ENCODE peak calls at places on chromosomes 7 and 10, in five cellular contexts. U is T-helper 2 cell, W is NCI-H1436, H is NCI-H2029, L is T-helper 9 cell. P is an unnamed sample.
A peak's percentile ranks its signal among the peaks of the same experiment; 100 is the strongest.

GRCh38 chr10:4333474-4333894 is 492.5 kb upstream of the AKR1E2 start:
- DNase-seq in U (no peak), W (no peak), H (no peak), L (no peak), P (no peak)

GRCh38 chr7:128728608-128729007 is 10.6 kb upstream of the CALU start:
- DNase-seq in U (no peak), W (no peak), H (no peak), L (no peak), P (no peak)

GRCh38 chr10:86706977-86707376 is 38.7 kb downstream of the LDB3 start:
- DNase-seq in U (no peak), W (no peak), H (no peak), L (no peak), P (no peak)

GRCh38 chr7:71637578-71637977 is 505.6 kb downstream of the GALNT17 start:
- DNase-seq in U (no peak), W (no peak), H (no peak), L (no peak), P (no peak)

GRCh38 chr10:132140167-132140925 is 46.4 kb upstream of the DPYSL4 start:
- DNase-seq in U (no peak), W (no peak), H (no peak), L (no peak), P (peak; percentile 9)

GRCh38 chr10:110209399-110209925 is 2.1 kb downstream of the MXI1 start:
- DNase-seq in U (peak; percentile 75), W (peak; percentile 55), H (no peak), L (peak; percentile 64), P (peak; percentile 64)

GRCh38 chr7:156816943-156817572 is 75.9 kb downstream of the LMBR1 start:
- DNase-seq in U (no peak), W (no peak), H (no peak), L (no peak), P (no peak)

GRCh38 chr10:80501381-80501912 is 36.3 kb upstream of the SH2D4B start:
- DNase-seq in U (no peak), W (no peak), H (no peak), L (no peak), P (no peak)

GRCh38 chr7:151844080-151844827 is 32.7 kb downstream of the PRKAG2 start:
- DNase-seq in U (no peak), W (no peak), H (no peak), L (no peak), P (no peak)

GRCh38 chr7:1059200-1060091 is 15.1 kb downstream of the GPR146 start:
- DNase-seq in U (no peak), W (no peak), H (no peak), L (no peak), P (no peak)

GRCh38 chr7:105849122-105849855 is 27.1 kb downstream of the ATXN7L1 start:
- DNase-seq in U (peak; percentile 88), W (no peak), H (peak; percentile 48), L (peak; percentile 26), P (no peak)

GRCh38 chr10:86221442-86222335 is 144.9 kb downstream of the GRID1 start:
- DNase-seq in U (no peak), W (no peak), H (no peak), L (no peak), P (no peak)

GRCh38 chr7:105766421-105767191 is 109.8 kb downstream of the ATXN7L1 start:
- DNase-seq in U (no peak), W (no peak), H (no peak), L (no peak), P (no peak)

GRCh38 chr10:73956476-73957338 is 41.2 kb upstream of the VCL start:
- DNase-seq in U (peak; percentile 67), W (no peak), H (no peak), L (peak; percentile 10), P (peak; percentile 11)

GRCh38 chr10:43970018-43970698 is 321.5 kb upstream of the ZNF32 start:
- DNase-seq in U (no peak), W (no peak), H (no peak), L (no peak), P (no peak)

GRCh38 chr10:70458329-70459060 is 17.0 kb upstream of the NODAL start:
- DNase-seq in U (no peak), W (no peak), H (no peak), L (no peak), P (no peak)

GRCh38 chr7:43112941-43113621 is 634 bp downstream of the HECW1 start:
- DNase-seq in U (no peak), W (no peak), H (no peak), L (no peak), P (no peak)

GRCh38 chr7:155848691-155849690 is 36.7 kb upstream of the SHH start:
- DNase-seq in U (no peak), W (no peak), H (no peak), L (no peak), P (no peak)

GRCh38 chr7:90231304-90231703 is 13.7 kb upstream of the CFAP69 start:
- DNase-seq in U (no peak), W (no peak), H (no peak), L (no peak), P (no peak)

GRCh38 chr10:17431871-17432311 is 22.5 kb downstream of the ST8SIA6 start:
- DNase-seq in U (no peak), W (no peak), H (no peak), L (no peak), P (no peak)

GRCh38 chr7:151872531-151873401 is 4.1 kb downstream of the PRKAG2 start:
- DNase-seq in U (no peak), W (no peak), H (no peak), L (no peak), P (no peak)

GRCh38 chr7:110065112-110065511 is 1025.8 kb upstream of the LRRN3 start:
- DNase-seq in U (no peak), W (peak; percentile 75), H (no peak), L (no peak), P (no peak)

GRCh38 chr10:86671985-86672710 is 3.8 kb downstream of the LDB3 start:
- DNase-seq in U (no peak), W (no peak), H (no peak), L (no peak), P (no peak)

GRCh38 chr10:12503311-12503710 is 154.0 kb downstream of the CAMK1D start:
- DNase-seq in U (no peak), W (no peak), H (no peak), L (no peak), P (no peak)

GRCh38 chr7:116952640-116953371 is 495 bp upstream of the ST7 start:
- DNase-seq in U (no peak), W (peak; percentile 31), H (no peak), L (no peak), P (no peak)

GRCh38 chr10:31071232-31071999 is 39.8 kb upstream of the ZNF438 start:
- DNase-seq in U (no peak), W (no peak), H (no peak), L (no peak), P (no peak)

GRCh38 chr7:86116-86515 is 106.3 kb upstream of the FAM20C start:
- DNase-seq in U (no peak), W (no peak), H (no peak), L (no peak), P (no peak)

GRCh38 chr10:63865210-63865609 is 344.0 kb downstream of the REEP3 start:
- DNase-seq in U (no peak), W (no peak), H (no peak), L (no peak), P (no peak)

GRCh38 chr10:131857156-131858117 is 43.4 kb upstream of the PPP2R2D start:
- DNase-seq in U (no peak), W (no peak), H (no peak), L (no peak), P (no peak)

GRCh38 chr7:41059796-41060195 is 643.1 kb downstream of the INHBA start:
- DNase-seq in U (no peak), W (no peak), H (no peak), L (no peak), P (no peak)

GRCh38 chr7:14596421-14596820 is 306.1 kb downstream of the DGKB start:
- DNase-seq in U (no peak), W (no peak), H (no peak), L (no peak), P (no peak)

P was measured in T-helper 17 cell.